ENCODE peak calls at places on chromosomes 6 and 20, in seven cellular contexts. H, U, P, W, N, T and S are unnamed samples.

GRCh38 chr20:20603339-20603990 is 109.0 kb downstream of the RALGAPA2 start:
- DNase-seq in H (no peak), U (no peak), P (no peak), W (no peak), N (peak), T (no peak), S (no peak)

GRCh38 chr6:150068173-150068785 is 642 bp downstream of the ULBP3 start:
- DNase-seq in H (no peak), U (no peak), P (peak), W (no peak), N (peak), T (no peak), S (no peak)

GRCh38 chr20:53828673-53829085 is 235.0 kb upstream of the ZNF217 start:
- DNase-seq in H (no peak), U (peak), P (peak), W (peak), N (peak), T (no peak), S (no peak)

GRCh38 chr20:36684747-36685146 is 38.8 kb upstream of the SLA2 start:
- DNase-seq in H (no peak), U (no peak), P (no peak), W (no peak), N (no peak), T (peak), S (no peak)

GRCh38 chr6:136607204-136607931 is 57.1 kb upstream of the MAP7 start:
- DNase-seq in H (no peak), U (peak), P (peak), W (peak), N (no peak), T (no peak), S (no peak)

GRCh38 chr20:22452442-22453011 is 131.8 kb downstream of the FOXA2 start:
- DNase-seq in H (no peak), U (no peak), P (no peak), W (no peak), N (no peak), T (no peak), S (no peak)

GRCh38 chr6:73388800-73389512 is 5.7 kb upstream of the DDX43 start:
- DNase-seq in H (peak), U (peak), P (peak), W (peak), N (peak), T (no peak), S (no peak)

GRCh38 chr20:21175433-21175832 is 49.6 kb downstream of the KIZ start:
- DNase-seq in H (no peak), U (no peak), P (no peak), W (no peak), N (peak), T (peak), S (no peak)

GRCh38 chr20:61719691-61720347 is 345.9 kb downstream of the TAF4 start:
- DNase-seq in H (no peak), U (no peak), P (no peak), W (no peak), N (no peak), T (peak), S (no peak)

GRCh38 chr6:85678000-85678601 is 35.4 kb upstream of the SYNCRIP start:
- DNase-seq in H (no peak), U (peak), P (no peak), W (peak), N (no peak), T (no peak), S (no peak)

GRCh38 chr6:161641175-161641574 is 367.3 kb upstream of the AGPAT4 start:
- DNase-seq in H (no peak), U (no peak), P (no peak), W (no peak), N (no peak), T (no peak), S (no peak)

GRCh38 chr6:21668794-21669193 is 75.2 kb downstream of the SOX4 start:
- DNase-seq in H (no peak), U (no peak), P (no peak), W (no peak), N (no peak), T (no peak), S (no peak)

GRCh38 chr6:70210462-70210861 is 92.4 kb downstream of the COL9A1 start:
- DNase-seq in H (no peak), U (peak), P (no peak), W (peak), N (peak), T (peak), S (no peak)

GRCh38 chr6:160950507-160950906 is 41.1 kb upstream of the MAP3K4 start:
- DNase-seq in H (no peak), U (peak), P (peak), W (peak), N (no peak), T (no peak), S (no peak)

GRCh38 chr20:57507477-57507876 is 17.5 kb downstream of the CTCFL start:
- DNase-seq in H (no peak), U (peak), P (peak), W (peak), N (no peak), T (no peak), S (no peak)

GRCh38 chr6:30842754-30843610 is 41.3 kb upstream of the DDR1 start:
- DNase-seq in H (no peak), U (no peak), P (peak), W (no peak), N (no peak), T (peak), S (no peak)

GRCh38 chr6:26224940-26225847 is 138.0 kb downstream of the HFE start:
- DNase-seq in H (no peak), U (peak), P (peak), W (peak), N (no peak), T (no peak), S (no peak)